ENCODE peak calls at places on chromosomes 7 and 10, in five cellular contexts. Z is HepG2, N is Calu3, W is adrenal gland, U is AG09319. O is an unnamed sample.

GRCh38 chr10:3776796-3777571 is 8.0 kb downstream of the KLF6 start:
- DNase-seq in Z (peak), N (peak), W (peak), U (peak), O (peak)

GRCh38 chr7:49346200-49346899 is 422.0 kb downstream of the CDC14C start:
- DNase-seq in Z (no peak), N (no peak), W (no peak), U (no peak), O (no peak)

GRCh38 chr7:31066516-31067130 is 14.5 kb downstream of the ADCYAP1R1 start:
- DNase-seq in Z (no peak), N (no peak), W (no peak), U (no peak), O (no peak)

GRCh38 chr10:99908512-99908911 is 101.2 kb downstream of the DNMBP start:
- DNase-seq in Z (no peak), N (no peak), W (no peak), U (no peak), O (no peak)

GRCh38 chr7:73742753-73743641 is 4.4 kb upstream of the ABHD11 start:
- DNase-seq in Z (peak), N (peak), W (no peak), U (no peak), O (no peak)

GRCh38 chr7:64908358-64908757 is 5.3 kb downstream of the ZNF273 start:
- DNase-seq in Z (no peak), N (no peak), W (no peak), U (no peak), O (no peak)

GRCh38 chr10:99395750-99396445 is 34.5 kb downstream of the GOT1 start:
- DNase-seq in Z (peak), N (no peak), W (no peak), U (peak), O (peak)

GRCh38 chr10:131656009-131656408 is 244.8 kb upstream of the PPP2R2D start:
- DNase-seq in Z (no peak), N (no peak), W (no peak), U (no peak), O (peak)

GRCh38 chr10:117241541-117242462 is 888 bp downstream of the SLC18A2 start:
- DNase-seq in Z (no peak), N (no peak), W (no peak), U (no peak), O (no peak)

GRCh38 chr7:40205992-40206391 is 71.2 kb downstream of the SUGCT start:
- DNase-seq in Z (no peak), N (no peak), W (no peak), U (no peak), O (no peak)

GRCh38 chr7:131400833-131401593 is 73.3 kb downstream of the MKLN1 start:
- DNase-seq in Z (peak), N (no peak), W (no peak), U (peak), O (no peak)

GRCh38 chr7:120986665-120987064 is 1.8 kb upstream of the CPED1 start:
- DNase-seq in Z (no peak), N (no peak), W (no peak), U (no peak), O (no peak)

GRCh38 chr10:102555781-102556328 is 52.1 kb downstream of the SUFU start:
- DNase-seq in Z (no peak), N (no peak), W (peak), U (no peak), O (peak)

GRCh38 chr7:158251061-158251965 is 336.3 kb downstream of the PTPRN2 start:
- DNase-seq in Z (no peak), N (no peak), W (no peak), U (no peak), O (no peak)

GRCh38 chr7:137870078-137870477 is 23.3 kb upstream of the DGKI start:
- DNase-seq in Z (no peak), N (no peak), W (no peak), U (no peak), O (no peak)

GRCh38 chr7:55072251-55072650 is 53.4 kb downstream of the EGFR start:
- DNase-seq in Z (no peak), N (no peak), W (no peak), U (no peak), O (no peak)

GRCh38 chr7:122902751-122903495 is 16.7 kb upstream of the CADPS2 start:
- DNase-seq in Z (peak), N (no peak), W (no peak), U (no peak), O (peak)

GRCh38 chr10:29355436-29355991 is 66.6 kb downstream of the LYZL1 start:
- DNase-seq in Z (peak), N (no peak), W (no peak), U (no peak), O (no peak)

GRCh38 chr7:28890137-28890536 is 68.0 kb downstream of the TRIL start:
- DNase-seq in Z (no peak), N (peak), W (no peak), U (no peak), O (no peak)

GRCh38 chr10:116122126-116122525 is 150.9 kb downstream of the GFRA1 start:
- DNase-seq in Z (no peak), N (no peak), W (no peak), U (no peak), O (no peak)

GRCh38 chr7:17144313-17144712 is 154.1 kb upstream of the AHR start:
- DNase-seq in Z (no peak), N (no peak), W (no peak), U (no peak), O (peak)

GRCh38 chr7:18064242-18064838 is 36.7 kb upstream of the PRPS1L1 start:
- DNase-seq in Z (peak), N (peak), W (no peak), U (no peak), O (peak)

GRCh38 chr10:77245953-77246352 is 391.7 kb downstream of the KCNMA1 start:
- DNase-seq in Z (no peak), N (no peak), W (no peak), U (no peak), O (peak)

GRCh38 chr7:17095951-17096350 is 202.5 kb upstream of the AHR start:
- DNase-seq in Z (no peak), N (no peak), W (no peak), U (no peak), O (no peak)

GRCh38 chr7:43385856-43386255 is 197.1 kb upstream of the STK17A start:
- DNase-seq in Z (no peak), N (no peak), W (no peak), U (no peak), O (peak)

GRCh38 chr10:16570731-16571130 is 49.1 kb upstream of the C1QL3 start:
- DNase-seq in Z (no peak), N (no peak), W (no peak), U (no peak), O (no peak)

GRCh38 chr10:33858326-33858725 is 523.9 kb upstream of the NRP1 start:
- DNase-seq in Z (no peak), N (no peak), W (no peak), U (no peak), O (no peak)

GRCh38 chr10:103929396-103929921 is 11.5 kb upstream of the STN1 start:
- DNase-seq in Z (no peak), N (no peak), W (no peak), U (no peak), O (no peak)

GRCh38 chr7:141575164-141575563 is 24.0 kb downstream of the AGK start:
- DNase-seq in Z (no peak), N (no peak), W (no peak), U (no peak), O (no peak)

GRCh38 chr10:2987185-2987768 is 80.1 kb upstream of the PFKP start:
- DNase-seq in Z (no peak), N (no peak), W (no peak), U (no peak), O (no peak)

GRCh38 chr10:97551271-97551670 is 21.3 kb upstream of the ANKRD2 start:
- DNase-seq in Z (no peak), N (no peak), W (peak), U (no peak), O (no peak)

GRCh38 chr10:102654566-102654965 is 10.3 kb downstream of the TRIM8 start:
- DNase-seq in Z (no peak), N (no peak), W (no peak), U (no peak), O (no peak)

GRCh38 chr10:21261705-21262285 is 263.7 kb downstream of the SKIDA1 start:
- DNase-seq in Z (no peak), N (no peak), W (no peak), U (no peak), O (no peak)

GRCh38 chr10:125562737-125563136 is 120.2 kb downstream of the TEX36 start:
- DNase-seq in Z (no peak), N (no peak), W (no peak), U (no peak), O (peak)

GRCh38 chr10:63976538-63976937 is 455.3 kb downstream of the REEP3 start:
- DNase-seq in Z (peak), N (peak), W (no peak), U (no peak), O (peak)
- TF ChIP-seq CTCF in Z (peak), N (peak), W (peak), U (peak), O (peak)

GRCh38 chr10:61974611-61975010 is 73.1 kb downstream of the ARID5B start:
- DNase-seq in Z (no peak), N (no peak), W (peak), U (no peak), O (peak)

GRCh38 chr10:61973923-61974322 is 72.4 kb downstream of the ARID5B start:
- DNase-seq in Z (no peak), N (no peak), W (no peak), U (no peak), O (no peak)

GRCh38 chr10:61981460-61981859 is 80.0 kb downstream of the ARID5B start:
- DNase-seq in Z (no peak), N (peak), W (no peak), U (no peak), O (no peak)

GRCh38 chr10:61975107-61975932 is 73.8 kb downstream of the ARID5B start:
- DNase-seq in Z (no peak), N (no peak), W (no peak), U (no peak), O (peak)

DNA sequence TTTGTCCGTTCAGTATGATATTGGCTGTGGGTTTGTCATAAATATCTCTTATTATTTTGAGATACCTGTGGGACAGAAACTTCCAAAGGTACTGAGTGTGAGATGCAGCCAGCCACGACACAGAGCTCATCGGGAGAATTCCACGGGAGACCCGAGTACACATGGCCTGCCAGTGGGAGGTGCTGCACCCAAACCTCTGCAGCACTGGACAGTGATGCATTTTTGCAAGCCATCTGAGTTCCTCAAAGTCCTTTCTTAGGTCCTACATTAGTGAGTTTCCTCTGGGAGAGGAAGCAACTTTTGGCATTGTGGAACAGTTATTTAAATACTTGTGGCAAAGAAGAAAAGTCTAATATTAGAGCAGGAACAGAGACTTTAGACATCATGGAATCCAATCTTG is 77.5 kb downstream of the ARID5B start:
- DNase-seq in Z (no peak), N (no peak), W (no peak), U (no peak), O (no peak)
- TF ChIP-seq CTCF in Z (peak), N (no peak), W (no peak), U (no peak), O (no peak)

DNA sequence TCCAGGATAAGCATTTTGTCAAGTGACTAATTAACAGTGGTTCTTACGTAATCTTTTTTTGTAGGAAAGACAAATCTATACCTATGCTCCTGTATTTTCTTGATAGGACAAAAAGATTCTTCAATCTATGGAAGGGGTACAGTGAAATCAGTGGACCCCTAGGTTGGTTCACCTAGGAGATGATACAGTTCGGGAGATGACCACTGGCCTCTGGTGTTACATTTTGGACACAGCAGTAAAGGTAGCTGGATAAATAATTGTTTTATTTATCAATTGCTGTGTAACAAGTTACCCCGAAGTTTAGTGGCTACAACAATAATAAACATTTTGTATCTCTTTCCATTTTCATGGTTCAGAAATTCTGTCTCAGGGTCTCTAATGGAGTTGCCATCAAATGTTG is 288.2 kb upstream of the MAGI2 start:
- DNase-seq in Z (no peak), N (no peak), W (no peak), U (no peak), O (no peak)
- TF ChIP-seq CTCF in Z (no peak), N (no peak), W (no peak), U (peak), O (peak)

GRCh38 chr7:135571834-135572233 is 14.1 kb downstream of the NUP205 start:
- DNase-seq in Z (no peak), N (no peak), W (no peak), U (no peak), O (no peak)

GRCh38 chr7:135578569-135578968 is 20.9 kb downstream of the NUP205 start:
- DNase-seq in Z (no peak), N (no peak), W (no peak), U (no peak), O (no peak)

GRCh38 chr7:135573541-135573940 is 15.8 kb downstream of the NUP205 start:
- DNase-seq in Z (no peak), N (no peak), W (no peak), U (no peak), O (no peak)

GRCh38 chr7:135575296-135575695 is 17.6 kb downstream of the NUP205 start:
- DNase-seq in Z (no peak), N (no peak), W (no peak), U (no peak), O (no peak)
- TF ChIP-seq CTCF in Z (no peak), N (no peak), W (no peak), U (no peak), O (no peak)

GRCh38 chr7:93231264-93231663 is 902 bp upstream of the VPS50 start:
- DNase-seq in Z (no peak), N (no peak), W (no peak), U (no peak), O (peak)

GRCh38 chr7:93226310-93226709 is at the start of gene HEPACAM2:
- DNase-seq in Z (no peak), N (no peak), W (no peak), U (no peak), O (no peak)

GRCh38 chr7:93232673-93233018 is 480 bp downstream of the VPS50 start:
- DNase-seq in Z (no peak), N (peak), W (no peak), U (no peak), O (no peak)

GRCh38 chr7:93228302-93228701 is 2.0 kb upstream of the HEPACAM2 start:
- DNase-seq in Z (peak), N (peak), W (no peak), U (peak), O (peak)

DNA sequence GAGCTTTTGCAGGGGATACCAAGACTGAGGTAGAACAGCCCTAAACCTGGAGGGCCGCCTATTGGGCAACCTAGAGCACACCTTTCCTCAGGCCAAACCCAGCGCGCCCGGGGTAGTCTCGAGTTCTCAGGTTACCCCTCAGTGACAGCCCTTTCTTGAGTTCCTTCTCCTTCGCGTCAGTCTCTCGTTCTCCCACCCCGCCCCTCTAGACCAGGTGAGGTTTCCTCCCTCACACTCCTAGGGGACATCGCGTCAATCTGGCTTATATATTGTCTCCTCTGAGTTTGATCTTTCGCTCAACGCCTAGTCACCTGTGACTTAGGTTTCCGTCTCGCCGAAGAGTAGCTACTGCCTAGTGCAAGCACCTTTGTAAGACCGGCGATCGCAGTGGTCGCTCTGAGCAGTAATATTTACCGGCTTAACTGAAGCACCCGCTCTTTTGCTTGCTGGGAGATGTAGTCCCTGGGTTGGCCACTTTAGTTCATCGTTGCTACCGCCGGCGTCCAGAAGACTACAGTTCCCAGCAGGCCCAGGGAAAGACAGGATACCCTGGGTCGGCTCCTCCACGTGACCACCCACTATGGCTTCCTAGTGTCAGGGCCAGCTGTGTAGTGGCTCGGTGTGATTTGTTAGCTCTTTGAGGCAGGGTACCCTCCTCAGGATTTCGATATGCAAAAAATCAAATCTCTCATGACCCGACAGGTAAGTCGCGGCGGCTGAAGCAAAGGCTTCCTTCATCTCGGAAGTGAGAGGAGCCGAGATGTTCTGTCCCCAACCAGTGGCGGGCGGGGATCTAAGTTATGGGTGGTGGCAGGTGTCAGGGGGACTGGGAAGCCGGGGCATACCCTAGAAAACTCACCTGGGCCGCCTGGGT is at the start of gene VPS50:
- DNase-seq in Z (peak), N (peak), W (peak), U (peak), O (peak)
- TF ChIP-seq CTCF in Z (no peak), N (no peak), W (no peak), U (no peak), O (no peak)

DNA sequence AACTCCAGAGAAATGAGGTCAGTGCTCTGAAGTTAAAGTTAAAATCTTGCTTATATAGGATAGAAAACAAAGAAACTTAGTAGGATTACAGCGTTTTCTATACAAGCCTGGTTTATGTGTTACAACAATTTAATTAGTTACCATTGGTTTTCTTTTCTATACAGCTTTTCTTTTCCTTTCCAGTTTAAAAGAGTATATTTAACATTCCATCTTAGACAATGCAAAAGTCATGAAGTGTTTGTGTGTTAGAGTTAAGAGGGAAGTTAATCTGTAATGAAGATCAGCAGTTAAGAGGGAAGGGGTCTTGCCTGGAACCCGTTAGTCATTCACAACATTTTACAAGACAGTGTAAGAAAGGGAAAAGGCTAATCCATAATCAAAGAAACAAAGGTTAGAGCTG is 338.3 kb downstream of the OTUD1 start:
- DNase-seq in Z (no peak), N (no peak), W (no peak), U (no peak), O (no peak)
- TF ChIP-seq CTCF in Z (no peak), N (no peak), W (no peak), U (no peak), O (no peak)